ENCODE peak calls at places on chromosomes 6 and 20, in eight cellular contexts. B, L, K, U, P, I, E and D are unnamed samples.

GRCh38 chr20:31851240-31851955 is 6.0 kb upstream of the FOXS1 start:
- DNase-seq in B (no peak), L (peak), K (no peak), U (no peak), P (no peak), I (no peak), E (no peak), D (no peak)

GRCh38 chr6:161748535-161749386 is 474.9 kb upstream of the AGPAT4 start:
- DNase-seq in B (peak), L (no peak), K (no peak), U (peak), P (peak), I (peak), E (no peak), D (peak)

GRCh38 chr6:6918216-6918983 is 189.4 kb upstream of the RREB1 start:
- DNase-seq in B (peak), L (no peak), K (no peak), U (peak), P (no peak), I (peak), E (no peak), D (no peak)

GRCh38 chr20:25418779-25419178 is 11.3 kb downstream of the GINS1 start:
- DNase-seq in B (no peak), L (no peak), K (no peak), U (no peak), P (no peak), I (no peak), E (no peak), D (no peak)

GRCh38 chr6:11161031-11161966 is 49.8 kb upstream of the ERVFRD-1 start:
- DNase-seq in B (no peak), L (no peak), K (no peak), U (no peak), P (peak), I (no peak), E (no peak), D (no peak)

GRCh38 chr6:127201321-127201720 is 65.3 kb upstream of the RNF146 start:
- DNase-seq in B (no peak), L (no peak), K (no peak), U (no peak), P (no peak), I (peak), E (no peak), D (no peak)

GRCh38 chr6:99875068-99875467 is 119.0 kb downstream of the MCHR2 start:
- DNase-seq in B (no peak), L (no peak), K (no peak), U (no peak), P (no peak), I (no peak), E (no peak), D (no peak)

GRCh38 chr20:35290186-35290886 is 1.9 kb downstream of the FAM83C start:
- DNase-seq in B (no peak), L (no peak), K (no peak), U (no peak), P (no peak), I (no peak), E (no peak), D (no peak)

GRCh38 chr20:4795394-4795793 is 73.7 kb downstream of the PRND start:
- DNase-seq in B (peak), L (no peak), K (no peak), U (peak), P (no peak), I (peak), E (no peak), D (no peak)

GRCh38 chr20:58310291-58310782 is 822 bp downstream of the RAB22A start:
- DNase-seq in B (peak), L (no peak), K (no peak), U (no peak), P (no peak), I (peak), E (no peak), D (no peak)

GRCh38 chr6:11685411-11686093 is 93.1 kb downstream of the ADTRP start:
- DNase-seq in B (no peak), L (no peak), K (no peak), U (no peak), P (no peak), I (peak), E (no peak), D (no peak)

GRCh38 chr6:32401564-32401963 is 5.4 kb downstream of the BTNL2 start:
- DNase-seq in B (no peak), L (no peak), K (no peak), U (no peak), P (no peak), I (no peak), E (no peak), D (no peak)

GRCh38 chr6:139743629-139744028 is 369.2 kb upstream of the CITED2 start:
- DNase-seq in B (no peak), L (no peak), K (no peak), U (no peak), P (no peak), I (peak), E (no peak), D (no peak)

GRCh38 chr20:14497004-14497403 is 159.6 kb upstream of the FLRT3 start:
- DNase-seq in B (no peak), L (no peak), K (no peak), U (no peak), P (no peak), I (no peak), E (no peak), D (no peak)

GRCh38 chr6:467671-468082 is 76.1 kb downstream of the IRF4 start:
- DNase-seq in B (no peak), L (no peak), K (no peak), U (no peak), P (no peak), I (no peak), E (no peak), D (no peak)